ENCODE peak calls at places on chromosome 9, in seven cellular contexts. B is epithelial cell of esophagus, G is stomach, V is foreskin fibroblast, X is NB4, A is type B pancreatic cell, J is fibroblast of lung. N is an unnamed sample.

GRCh38 chr9:70901013-70901412 is 220.4 kb downstream of the TRPM3 start:
- DNase-seq in G (no peak), J (peak; percentile 3), A (no peak), X (no peak), V (no peak), B (no peak), N (no peak)

GRCh38 chr9:130664191-130665028 is at the start of gene PRDM12:
- DNase-seq in X (peak; percentile 55), V (peak; percentile 25), J (no peak), G (no peak), B (no peak), A (no peak), N (no peak)

GRCh38 chr9:14686168-14686567 is 7.1 kb downstream of the ZDHHC21 start:
- DNase-seq in X (no peak), G (no peak), J (no peak), V (no peak), B (no peak), A (no peak), N (no peak)

GRCh38 chr9:21848615-21849014 is 46.2 kb downstream of the MTAP start:
- DNase-seq in A (no peak), B (no peak), V (no peak), J (no peak), G (no peak), X (no peak), N (no peak)

GRCh38 chr9:116506685-116507084 is 180.4 kb upstream of the TRIM32 start:
- DNase-seq in X (no peak), A (no peak), V (no peak), B (peak; percentile 61), G (no peak), J (peak; percentile 56), N (no peak)

GRCh38 chr9:132994410-132995120 is 16.1 kb downstream of the GFI1B start:
- DNase-seq in J (peak; percentile 56), V (peak; percentile 69), G (peak; percentile 48), B (peak; percentile 93), X (peak; percentile 95), A (no peak), N (no peak)

GRCh38 chr9:4034404-4034803 is 265.5 kb downstream of the GLIS3 start:
- DNase-seq in V (no peak), G (no peak), A (no peak), B (no peak), J (no peak), X (no peak), N (no peak)

GRCh38 chr9:83639266-83639665 is 16.3 kb downstream of the IDNK start:
- DNase-seq in A (no peak), G (no peak), B (no peak), V (no peak), J (no peak), X (no peak), N (no peak)

GRCh38 chr9:113876806-113877236 is 712 bp downstream of the ZNF618 start:
- DNase-seq in X (peak; percentile 37), V (peak; percentile 23), J (no peak), B (no peak), A (no peak), G (no peak), N (no peak)

GRCh38 chr9:17777465-17777864 is 198.6 kb downstream of the SH3GL2 start:
- DNase-seq in X (no peak), B (no peak), A (no peak), V (no peak), J (no peak), G (no peak), N (no peak)

GRCh38 chr9:93223241-93224180 is 39.6 kb downstream of the WNK2 start:
- DNase-seq in B (peak; percentile 94), A (no peak), X (no peak), G (no peak), J (peak; percentile 79), V (peak; percentile 86), N (no peak)

GRCh38 chr9:105116047-105116868 is 128.2 kb upstream of the SLC44A1 start:
- DNase-seq in B (peak; percentile 47), A (no peak), V (no peak), X (peak; percentile 40), G (no peak), J (no peak), N (no peak)

GRCh38 chr9:108671156-108671555 is 184.6 kb downstream of the ACTL7B start:
- DNase-seq in J (peak; percentile 9), X (peak; percentile 68), G (no peak), V (peak; percentile 72), A (no peak), B (peak; percentile 85), N (no peak)

GRCh38 chr9:93464876-93465275 is 11.5 kb upstream of the FAM120AOS start:
- DNase-seq in X (peak; percentile 63), A (no peak), B (no peak), J (no peak), V (no peak), G (no peak), N (no peak)

GRCh38 chr9:109555215-109555614 is 57.1 kb upstream of the PTPN3 start:
- DNase-seq in A (no peak), X (no peak), J (no peak), G (no peak), V (no peak), B (no peak), N (no peak)

GRCh38 chr9:129826759-129827158 is 2.8 kb upstream of the TOR1A start:
- DNase-seq in A (no peak), G (no peak), V (no peak), B (no peak), J (no peak), X (no peak), N (no peak)

GRCh38 chr9:115015018-115015635 is 84.7 kb upstream of the TNFSF8 start:
- DNase-seq in A (no peak), B (peak; percentile 69), J (peak; percentile 47), X (peak; percentile 57), V (peak; percentile 78), G (peak; percentile 40), N (no peak)

GRCh38 chr9:123679330-123679987 is 250.5 kb downstream of the DENND1A start:
- DNase-seq in V (peak; percentile 79), J (no peak), X (no peak), B (no peak), G (no peak), A (no peak), N (no peak)

GRCh38 chr9:134967547-134967930 is 49.8 kb upstream of the FCN1 start:
- DNase-seq in X (no peak), V (peak; percentile 13), J (peak; percentile 7), A (peak; percentile 62), G (no peak), B (no peak), N (no peak)

GRCh38 chr9:76023715-76024195 is 133.3 kb downstream of the PCSK5 start:
- DNase-seq in B (no peak), G (no peak), A (no peak), V (no peak), J (peak; percentile 89), X (no peak), N (no peak)

GRCh38 chr9:16611969-16612368 is 258.5 kb downstream of the BNC2 start:
- DNase-seq in B (no peak), V (peak; percentile 87), X (no peak), J (peak; percentile 29), G (no peak), A (no peak), N (no peak)
- TF ChIP-seq CTCF in B (no peak), V (no peak), X (no peak), J (no peak), G (no peak), A (no peak), N (no peak)

GRCh38 chr9:98522487-98522886 is 186.2 kb downstream of the GABBR2 start:
- DNase-seq in A (no peak), G (no peak), B (peak; percentile 20), V (no peak), J (no peak), X (no peak), N (no peak)

GRCh38 chr9:98520221-98520920 is 188.4 kb downstream of the GABBR2 start:
- DNase-seq in A (no peak), B (no peak), V (peak; percentile 32), X (no peak), G (no peak), J (peak; percentile 56), N (no peak)

GRCh38 chr9:98519641-98520040 is 189.1 kb downstream of the GABBR2 start:
- DNase-seq in X (no peak), B (no peak), V (no peak), G (no peak), J (no peak), A (no peak), N (no peak)

GRCh38 chr9:98521141-98521540 is 187.6 kb downstream of the GABBR2 start:
- DNase-seq in J (peak; percentile 90), G (no peak), X (no peak), V (peak; percentile 69), B (peak; percentile 77), A (no peak), N (no peak)

GRCh38 chr9:98523231-98523901 is 185.4 kb downstream of the GABBR2 start:
- DNase-seq in J (peak; percentile 25), V (peak; percentile 28), G (no peak), B (peak; percentile 57), X (no peak), A (no peak), N (no peak)
- TF ChIP-seq CTCF in J (peak; percentile 47), V (peak; percentile 60), G (no peak), B (peak; percentile 45), X (peak; percentile 9), A (peak; percentile 28), N (no peak)

GRCh38 chr9:581673-582497 is 259.6 kb upstream of the DMRT1 start:
- DNase-seq in V (no peak), A (no peak), B (no peak), J (no peak), X (peak; percentile 69), G (no peak), N (no peak)
- TF ChIP-seq CTCF in V (peak; percentile 26), A (peak; percentile 65), B (peak; percentile 45), J (peak; percentile 15), X (peak; percentile 96), G (no peak), N (peak; percentile 38)

GRCh38 chr9:74379718-74380117 is 117.4 kb upstream of the RORB start:
- DNase-seq in X (peak; percentile 1), G (peak; percentile 27), B (peak; percentile 78), J (peak; percentile 21), V (no peak), A (no peak), N (no peak)
- TF ChIP-seq CTCF in X (peak; percentile 18), G (no peak), B (peak; percentile 79), J (no peak), V (no peak), A (peak; percentile 59), N (no peak)

DNA sequence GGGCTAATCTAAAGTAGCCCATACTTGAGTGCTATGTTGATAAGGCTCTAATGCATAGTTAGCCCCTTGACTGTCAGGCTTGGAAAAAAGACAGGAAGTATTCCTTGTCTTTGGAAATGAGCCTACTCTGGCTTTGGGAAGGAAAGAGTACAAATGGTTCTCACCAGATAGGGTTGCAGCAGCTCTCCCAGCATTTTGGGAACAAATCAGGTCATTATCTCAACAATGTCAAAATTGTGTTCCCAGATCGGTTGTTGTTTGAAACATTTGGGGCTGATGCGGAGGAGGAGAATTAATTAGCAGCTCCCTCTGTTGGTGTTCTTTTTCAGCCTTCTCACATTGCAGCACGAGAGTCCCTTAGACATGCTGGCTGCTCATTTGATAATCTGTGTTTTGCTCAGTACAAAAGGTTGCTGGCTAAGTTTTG is 294.7 kb upstream of the DMRT1 start:
- DNase-seq in A (no peak), G (no peak), X (peak; percentile 59), J (peak; percentile 13), B (peak; percentile 33), V (peak; percentile 4), N (no peak)
- TF ChIP-seq CTCF in A (peak; percentile 37), G (peak; percentile 36), X (peak; percentile 52), J (peak; percentile 36), B (peak; percentile 45), V (peak; percentile 23), N (peak; percentile 13)